ENCODE peak calls at places on chromosomes 2 and 18, in nine cellular contexts. A is CD8-positive, alpha-beta memory T cell; D is dorsolateral prefrontal cortex; G is GM23248; E is OCI-LY7; B is psoas muscle; R is fibroblast of lung; U is brain microvascular endothelial cell; P is vagina. X is an unnamed sample.

GRCh38 chr2:20576598-20577115 is 74.2 kb downstream of the HS1BP3 start:
- DNase-seq in A (peak), D (no peak), G (no peak), E (peak), B (no peak), R (no peak), U (no peak), P (no peak), X (no peak)

GRCh38 chr2:118148809-118149208 is 60.5 kb downstream of the INSIG2 start:
- DNase-seq in A (no peak), D (no peak), G (peak), E (no peak), B (no peak), R (no peak), U (no peak), P (no peak), X (no peak)

GRCh38 chr18:21928925-21929324 is 188.3 kb downstream of the MIB1 start:
- DNase-seq in A (no peak), D (no peak), G (no peak), E (no peak), B (no peak), R (no peak), U (no peak), P (no peak), X (no peak)

GRCh38 chr2:140654565-140654964 is 1476.3 kb downstream of the LRP1B start:
- DNase-seq in A (no peak), D (no peak), G (no peak), E (no peak), B (no peak), R (peak), U (no peak), P (no peak), X (no peak)

GRCh38 chr2:167297292-167297691 is 409.0 kb downstream of the XIRP2 start:
- DNase-seq in A (no peak), D (no peak), G (no peak), E (no peak), B (no peak), R (no peak), U (no peak), P (no peak), X (no peak)

GRCh38 chr2:42962521-42962953 is 170.2 kb upstream of the HAAO start:
- DNase-seq in A (peak), D (no peak), G (peak), E (peak), B (no peak), R (no peak), U (no peak), P (no peak), X (no peak)

GRCh38 chr2:187552959-187553681 is 1.1 kb downstream of the TFPI start:
- DNase-seq in A (no peak), D (no peak), G (peak), E (no peak), B (no peak), R (peak), U (peak), P (no peak), X (no peak)

GRCh38 chr2:86807462-86808275 is 17.0 kb upstream of the CD8A start:
- DNase-seq in A (peak), D (peak), G (peak), E (no peak), B (peak), R (peak), U (no peak), P (no peak), X (no peak)

GRCh38 chr2:96769816-96770215 is 9.1 kb downstream of the CNNM4 start:
- DNase-seq in A (no peak), D (peak), G (peak), E (no peak), B (peak), R (no peak), U (no peak), P (no peak), X (no peak)

GRCh38 chr2:156191547-156191946 is 141.0 kb downstream of the NR4A2 start:
- DNase-seq in A (no peak), D (no peak), G (no peak), E (no peak), B (no peak), R (peak), U (no peak), P (no peak), X (no peak)

GRCh38 chr2:118062048-118062447 is 26.2 kb upstream of the INSIG2 start:
- DNase-seq in A (no peak), D (no peak), G (peak), E (no peak), B (no peak), R (no peak), U (no peak), P (no peak), X (no peak)

GRCh38 chr18:48962857-48963554 is 12.2 kb upstream of the SMAD7 start:
- DNase-seq in A (peak), D (no peak), G (peak), E (no peak), B (no peak), R (peak), U (no peak), P (no peak), X (peak)

GRCh38 chr18:38747153-38747552 is 1181.6 kb upstream of the CELF4 start:
- DNase-seq in A (no peak), D (no peak), G (no peak), E (no peak), B (no peak), R (no peak), U (no peak), P (no peak), X (no peak)

GRCh38 chr2:47904903-47905453 is 1.3 kb downstream of the FBXO11 start:
- DNase-seq in A (peak), D (peak), G (no peak), E (peak), B (peak), R (no peak), U (no peak), P (no peak), X (no peak)

GRCh38 chr18:26051845-26052244 is 38.6 kb downstream of the SS18 start:
- DNase-seq in A (no peak), D (no peak), G (no peak), E (no peak), B (no peak), R (peak), U (no peak), P (no peak), X (no peak)

GRCh38 chr2:905833-906140 is 44.9 kb upstream of the SNTG2 start:
- DNase-seq in A (no peak), D (no peak), G (no peak), E (no peak), B (no peak), R (no peak), U (no peak), P (no peak), X (no peak)

GRCh38 chr18:22194151-22194598 is 24.8 kb downstream of the GATA6 start:
- DNase-seq in A (no peak), D (no peak), G (no peak), E (no peak), B (no peak), R (no peak), U (no peak), P (no peak), X (no peak)

GRCh38 chr2:217289909-217290283 is 430.0 kb upstream of the TNP1 start:
- DNase-seq in A (no peak), D (no peak), G (peak), E (no peak), B (no peak), R (peak), U (no peak), P (no peak), X (no peak)

GRCh38 chr2:189854152-189854551 is 69.9 kb downstream of the PMS1 start:
- DNase-seq in A (no peak), D (no peak), G (no peak), E (no peak), B (no peak), R (no peak), U (no peak), P (no peak), X (no peak)

GRCh38 chr2:172012688-172013358 is 13.1 kb downstream of the METAP1D start:
- DNase-seq in A (no peak), D (peak), G (no peak), E (no peak), B (peak), R (no peak), U (no peak), P (no peak), X (no peak)

GRCh38 chr2:11738589-11739436 is 7.6 kb upstream of the LPIN1 start:
- DNase-seq in A (peak), D (peak), G (peak), E (peak), B (peak), R (peak), U (peak), P (no peak), X (peak)

GRCh38 chr2:175577405-175577986 is 396.0 kb upstream of the ATP5MC3 start:
- DNase-seq in A (no peak), D (no peak), G (no peak), E (no peak), B (no peak), R (no peak), U (no peak), P (no peak), X (no peak)

GRCh38 chr2:667332-668000 is 9.7 kb downstream of the TMEM18 start:
- DNase-seq in A (no peak), D (no peak), G (peak), E (peak), B (no peak), R (peak), U (peak), P (no peak), X (no peak)

GRCh38 chr2:10370895-10371294 is 68.2 kb downstream of the HPCAL1 start:
- DNase-seq in A (no peak), D (no peak), G (no peak), E (no peak), B (no peak), R (no peak), U (no peak), P (no peak), X (no peak)

GRCh38 chr2:164561991-164562390 is 59.3 kb downstream of the GRB14 start:
- DNase-seq in A (no peak), D (no peak), G (no peak), E (no peak), B (no peak), R (no peak), U (no peak), P (no peak), X (no peak)

GRCh38 chr18:45171575-45172225 is 443.6 kb upstream of the SLC14A2 start:
- DNase-seq in A (no peak), D (no peak), G (peak), E (no peak), B (peak), R (no peak), U (peak), P (no peak), X (no peak)

GRCh38 chr18:67597759-67598158 is 81.2 kb upstream of the DSEL start:
- DNase-seq in A (no peak), D (no peak), G (no peak), E (no peak), B (no peak), R (no peak), U (no peak), P (no peak), X (no peak)

GRCh38 chr2:132760971-132761370 is 91.0 kb upstream of the LYPD1 start:
- DNase-seq in A (no peak), D (no peak), G (no peak), E (no peak), B (no peak), R (no peak), U (no peak), P (no peak), X (no peak)

GRCh38 chr2:107235491-107236254 is 349.7 kb upstream of the ST6GAL2 start:
- DNase-seq in A (no peak), D (no peak), G (no peak), E (no peak), B (no peak), R (no peak), U (no peak), P (no peak), X (no peak)

GRCh38 chr2:196516541-196516940 is 123.0 kb upstream of the CCDC150 start:
- DNase-seq in A (no peak), D (no peak), G (peak), E (no peak), B (no peak), R (no peak), U (no peak), P (no peak), X (no peak)

GRCh38 chr2:164260506-164260905 is 360.8 kb downstream of the GRB14 start:
- DNase-seq in A (no peak), D (no peak), G (peak), E (no peak), B (no peak), R (peak), U (no peak), P (no peak), X (no peak)

GRCh38 chr18:59208602-59209001 is 11.4 kb upstream of the GRP start:
- DNase-seq in A (no peak), D (no peak), G (no peak), E (no peak), B (no peak), R (no peak), U (no peak), P (no peak), X (no peak)

DNA sequence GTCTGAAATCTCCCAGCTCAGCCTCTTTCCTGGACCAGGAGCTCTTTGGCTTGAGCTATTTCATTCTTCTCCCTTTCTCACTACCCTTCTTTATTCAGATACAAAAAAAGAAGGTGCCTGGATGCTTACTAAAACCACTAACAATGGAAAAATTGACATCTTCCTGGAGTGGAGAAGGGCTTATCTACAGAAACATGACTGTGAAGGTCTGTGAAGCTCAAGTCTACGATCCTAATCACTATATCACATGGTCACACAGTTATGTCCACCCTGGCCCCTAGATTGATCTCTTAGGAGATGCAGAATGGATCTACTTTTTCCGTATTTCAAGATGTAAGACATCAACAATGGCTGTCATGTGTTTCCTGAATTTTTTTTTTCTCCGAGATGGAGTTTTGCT is 5.7 kb upstream of the KRCC1 start:
- DNase-seq in A (no peak), D (no peak), G (no peak), E (no peak), B (no peak), R (no peak), U (no peak), P (no peak), X (no peak)
- H3K4me3 ChIP-seq in A (no peak), D (no peak), G (no peak), E (no peak), B (no peak), R (no peak), U (no peak), P (no peak), X (no peak)

DNA sequence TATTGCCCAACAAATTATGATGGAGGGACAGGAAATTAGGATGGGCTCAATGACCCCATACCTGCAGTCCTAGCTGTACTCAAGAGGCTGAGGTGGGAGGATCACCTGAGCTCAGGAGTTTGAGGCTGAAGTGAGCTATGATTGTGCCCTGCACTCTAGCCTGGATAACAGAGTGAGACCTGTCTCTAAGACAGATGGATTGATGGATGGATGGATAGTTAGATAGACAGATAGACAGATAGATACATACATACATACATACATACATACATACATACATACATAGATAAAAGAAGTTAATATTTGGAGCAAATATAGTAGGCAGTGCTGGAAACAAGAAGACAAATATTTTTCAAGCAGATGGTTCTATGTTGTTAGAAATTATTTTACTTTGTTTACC is 78.1 kb upstream of the PROKR1 start:
- DNase-seq in A (no peak), D (no peak), G (no peak), E (no peak), B (no peak), R (no peak), U (no peak), P (no peak), X (no peak)
- H3K27ac ChIP-seq in A (no peak), D (no peak), G (no peak), E (no peak), B (no peak), R (no peak), U (no peak), P (no peak), X (no peak)

GRCh38 chr2:102581911-102582310 is 37.4 kb upstream of the SLC9A2 start:
- DNase-seq in A (no peak), D (no peak), G (no peak), E (no peak), B (no peak), R (no peak), U (no peak), P (no peak), X (no peak)
- H3K4me3 ChIP-seq in A (no peak), D (no peak), G (no peak), E (no peak), B (no peak), R (peak), U (no peak), P (no peak), X (no peak)

DNA sequence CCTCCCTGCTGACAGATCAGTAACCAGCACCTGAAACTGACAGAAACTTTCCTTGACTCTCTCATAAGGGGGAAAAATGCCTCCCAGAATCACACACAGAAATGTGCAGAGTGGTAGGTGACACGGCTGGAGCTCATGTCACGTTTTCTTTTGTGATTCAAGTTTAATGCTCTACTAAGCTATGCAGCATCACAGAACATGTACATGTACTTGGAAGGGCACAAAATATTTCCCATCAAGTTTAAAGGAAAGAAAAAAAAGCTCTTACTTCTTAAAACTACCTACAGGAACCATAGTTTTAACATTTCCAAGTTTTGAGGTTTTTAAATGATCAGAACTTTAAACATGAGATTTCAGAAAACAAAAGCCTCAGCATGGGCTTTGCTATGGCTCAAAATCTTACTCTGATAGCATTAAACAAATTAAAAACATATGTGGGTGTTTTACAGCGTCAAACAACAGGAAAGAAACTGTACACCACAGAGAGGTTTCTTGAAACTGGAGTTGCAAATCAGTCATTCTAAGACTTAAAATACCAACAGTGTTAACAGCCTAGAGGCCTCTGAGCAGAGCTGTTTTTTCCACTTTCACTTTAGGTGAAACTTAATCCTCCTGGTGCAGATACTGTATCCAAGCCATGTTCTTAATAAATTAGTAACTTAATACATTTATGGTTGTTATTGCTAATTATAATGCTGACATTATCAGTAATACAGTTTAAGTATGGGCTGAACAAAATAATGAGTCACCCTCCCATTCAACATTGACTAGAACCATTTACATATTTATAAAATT is 30.1 kb downstream of the MBP start:
- DNase-seq in A (peak), D (no peak), G (peak), E (peak), B (no peak), R (peak), U (peak), P (no peak), X (no peak)
- H3K27ac ChIP-seq in A (peak), D (no peak), G (peak), E (peak), B (peak), R (peak), U (peak), P (peak), X (peak)